ENCODE peak calls at places on chromosomes 1 and 21, in four cellular contexts. K, P, D and Y are unnamed samples.
A peak's percentile ranks its signal among the peaks of the same experiment; 100 is the strongest.

GRCh38 chr1:93567255-93567918 is 114.2 kb downstream of the BCAR3 start:
- DNase-seq in K (peak; percentile 84), P (peak; percentile 55), D (no peak), Y (no peak)

GRCh38 chr1:56404066-56404465 is 175.3 kb downstream of the PLPP3 start:
- DNase-seq in K (no peak), P (no peak), D (no peak), Y (no peak)

GRCh38 chr21:31299291-31300147 is 44.5 kb downstream of the TIAM1 start:
- DNase-seq in K (no peak), P (peak; percentile 5), D (peak; percentile 51), Y (no peak)

GRCh38 chr1:93448983-93449805 is 1.3 kb downstream of the FNBP1L start:
- DNase-seq in K (no peak), P (peak; percentile 12), D (no peak), Y (peak; percentile 26)

GRCh38 chr1:228285661-228286504 is 78.0 kb downstream of the OBSCN start:
- DNase-seq in K (no peak), P (no peak), D (no peak), Y (no peak)

GRCh38 chr1:201226859-201227488 is 36.4 kb downstream of the IGFN1 start:
- DNase-seq in K (no peak), P (no peak), D (no peak), Y (no peak)

GRCh38 chr1:170768929-170769328 is 105.0 kb downstream of the PRRX1 start:
- DNase-seq in K (no peak), P (no peak), D (no peak), Y (no peak)

GRCh38 chr1:41333146-41333784 is 28.0 kb upstream of the FOXO6 start:
- DNase-seq in K (peak; percentile 67), P (peak; percentile 16), D (no peak), Y (no peak)

GRCh38 chr1:224434447-224435317 is at the start of gene WDR26:
- DNase-seq in K (peak; percentile 85), P (peak; percentile 89), D (peak; percentile 40), Y (peak; percentile 96)

GRCh38 chr1:155913969-155914757 is 3.0 kb upstream of the RIT1 start:
- DNase-seq in K (no peak), P (no peak), D (no peak), Y (no peak)

GRCh38 chr1:43822040-43822439 is 111.6 kb upstream of the ARTN start:
- DNase-seq in K (no peak), P (no peak), D (no peak), Y (no peak)

GRCh38 chr1:38528600-38528999 is 331.0 kb downstream of the RRAGC start:
- DNase-seq in K (no peak), P (no peak), D (no peak), Y (no peak)

GRCh38 chr21:36689324-36689723 is 9.6 kb upstream of the SIM2 start:
- DNase-seq in K (no peak), P (no peak), D (no peak), Y (no peak)

GRCh38 chr1:213931804-213932203 is 56.0 kb upstream of the PROX1 start:
- DNase-seq in K (peak; percentile 17), P (no peak), D (no peak), Y (peak; percentile 57)

GRCh38 chr1:232853994-232854532 is 48.8 kb downstream of the MAP10 start:
- DNase-seq in K (no peak), P (no peak), D (no peak), Y (no peak)

GRCh38 chr1:19514391-19514831 is 29.1 kb upstream of the CAPZB start:
- DNase-seq in K (no peak), P (no peak), D (no peak), Y (no peak)

GRCh38 chr1:241776911-241777310 is 71.1 kb upstream of the EXO1 start:
- DNase-seq in K (no peak), P (no peak), D (no peak), Y (no peak)

GRCh38 chr1:46171872-46172271 is 3.0 kb upstream of the TSPAN1 start:
- DNase-seq in K (no peak), P (no peak), D (no peak), Y (no peak)

GRCh38 chr1:29412591-29412990 is 176.3 kb downstream of the PTPRU start:
- DNase-seq in K (no peak), P (no peak), D (no peak), Y (no peak)

GRCh38 chr1:94772230-94772641 is 47.9 kb upstream of the SLC44A3 start:
- DNase-seq in K (no peak), P (no peak), D (no peak), Y (no peak)

GRCh38 chr1:109929588-109930251 is 19.1 kb downstream of the CSF1 start:
- DNase-seq in K (no peak), P (no peak), D (no peak), Y (no peak)

GRCh38 chr1:152182942-152183341 is 23.9 kb upstream of the RPTN start:
- DNase-seq in K (no peak), P (no peak), D (no peak), Y (no peak)

GRCh38 chr21:34942911-34943310 is 106.2 kb downstream of the RUNX1 start:
- DNase-seq in K (no peak), P (no peak), D (no peak), Y (no peak)

GRCh38 chr1:166950156-166950555 is 25.2 kb downstream of the ILDR2 start:
- DNase-seq in K (no peak), P (no peak), D (no peak), Y (no peak)

GRCh38 chr1:117572546-117572945 is 33.3 kb upstream of the TENT5C start:
- DNase-seq in K (no peak), P (no peak), D (no peak), Y (no peak)

GRCh38 chr21:41170442-41170841 is 2.5 kb downstream of the BACE2 start:
- DNase-seq in K (peak; percentile 63), P (peak; percentile 29), D (no peak), Y (peak; percentile 66)

GRCh38 chr1:77687519-77687906 is 5.1 kb upstream of the ZZZ3 start:
- DNase-seq in K (no peak), P (peak; percentile 41), D (no peak), Y (no peak)

GRCh38 chr1:204511366-204511765 is 4.8 kb upstream of the MDM4 start:
- DNase-seq in K (no peak), P (no peak), D (no peak), Y (no peak)

GRCh38 chr1:11397151-11397902 is 81.6 kb upstream of the DISP3 start:
- DNase-seq in K (no peak), P (no peak), D (no peak), Y (no peak)

GRCh38 chr1:207822124-207822601 is 70.3 kb downstream of the CD46 start:
- DNase-seq in K (no peak), P (no peak), D (peak; percentile 51), Y (no peak)

GRCh38 chr21:38244885-38245869 is 11.6 kb upstream of the KCNJ15 start:
- DNase-seq in K (no peak), P (no peak), D (peak; percentile 59), Y (no peak)

GRCh38 chr21:43370091-43370658 is 56.8 kb downstream of the SIK1 start:
- DNase-seq in K (no peak), P (no peak), D (no peak), Y (no peak)

GRCh38 chr1:32878183-32878582 is 7.5 kb upstream of the FNDC5 start:
- DNase-seq in K (no peak), P (no peak), D (no peak), Y (no peak)

GRCh38 chr1:85398391-85399064 is 66.4 kb downstream of the DDAH1 start:
- DNase-seq in K (no peak), P (no peak), D (no peak), Y (no peak)

GRCh38 chr1:85174492-85174891 is 26.3 kb downstream of the SYDE2 start:
- DNase-seq in K (no peak), P (no peak), D (no peak), Y (no peak)

GRCh38 chr1:240597153-240597745 is 14.7 kb downstream of the GREM2 start:
- DNase-seq in K (no peak), P (no peak), D (no peak), Y (no peak)

GRCh38 chr1:7551442-7551841 is 219.7 kb upstream of the VAMP3 start:
- DNase-seq in K (no peak), P (no peak), D (no peak), Y (no peak)

GRCh38 chr1:7549277-7549676 is 221.8 kb upstream of the VAMP3 start:
- DNase-seq in K (no peak), P (no peak), D (peak; percentile 56), Y (no peak)

GRCh38 chr1:7550981-7551380 is 220.1 kb upstream of the VAMP3 start:
- DNase-seq in K (no peak), P (no peak), D (no peak), Y (no peak)

GRCh38 chr1:7549693-7550161 is 221.4 kb upstream of the VAMP3 start:
- DNase-seq in K (no peak), P (no peak), D (no peak), Y (no peak)

GRCh38 chr1:7550261-7550850 is 220.7 kb upstream of the VAMP3 start:
- DNase-seq in K (no peak), P (no peak), D (no peak), Y (no peak)
- TF ChIP-seq TARDBP in K (no peak), P (no peak), D (no peak), Y (no peak)

DNA sequence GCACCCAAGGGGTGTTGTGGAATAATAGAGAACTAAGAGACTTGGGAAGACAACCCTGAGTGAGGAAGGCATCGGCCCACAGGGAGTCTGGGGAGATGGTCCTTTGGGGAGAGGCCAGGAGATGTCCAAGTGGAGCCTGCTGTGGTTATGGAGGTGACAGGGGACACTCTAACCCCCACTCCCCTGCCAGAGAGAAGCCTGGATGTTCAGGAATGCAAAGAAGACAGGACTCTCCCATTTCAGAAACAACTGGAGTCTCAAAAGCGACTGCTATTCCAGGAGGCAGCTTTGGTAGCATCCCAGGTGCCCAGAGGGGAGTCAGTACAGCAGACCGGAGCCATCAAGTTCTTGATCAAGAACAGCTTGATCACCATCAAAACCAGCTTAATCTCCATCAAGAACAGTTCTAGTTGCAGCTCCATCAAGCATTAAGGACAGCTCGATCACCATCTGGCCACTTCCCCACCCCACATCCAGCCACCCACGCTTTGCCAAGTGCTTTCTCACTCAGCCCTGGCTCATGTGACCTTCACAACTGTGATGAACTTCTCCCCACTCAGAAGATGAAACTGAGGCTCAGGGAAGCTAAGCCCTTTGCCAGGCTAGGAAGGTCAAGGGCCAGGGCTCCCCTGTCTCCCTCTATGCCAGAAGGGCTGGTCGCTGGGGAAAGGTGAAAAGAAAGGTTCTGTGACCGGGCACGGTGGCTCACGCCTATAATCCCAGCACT is 743 bp downstream of the CD52 start:
- DNase-seq in K (peak; percentile 48), P (no peak), D (no peak), Y (no peak)
- TF ChIP-seq TARDBP in K (no peak), P (no peak), D (no peak), Y (no peak)

GRCh38 chr1:6470132-6471085 is 4.4 kb upstream of the TNFRSF25 start:
- DNase-seq in K (peak; percentile 87), P (no peak), D (no peak), Y (no peak)
- TF ChIP-seq TARDBP in K (no peak), P (no peak), D (no peak), Y (no peak)

DNA sequence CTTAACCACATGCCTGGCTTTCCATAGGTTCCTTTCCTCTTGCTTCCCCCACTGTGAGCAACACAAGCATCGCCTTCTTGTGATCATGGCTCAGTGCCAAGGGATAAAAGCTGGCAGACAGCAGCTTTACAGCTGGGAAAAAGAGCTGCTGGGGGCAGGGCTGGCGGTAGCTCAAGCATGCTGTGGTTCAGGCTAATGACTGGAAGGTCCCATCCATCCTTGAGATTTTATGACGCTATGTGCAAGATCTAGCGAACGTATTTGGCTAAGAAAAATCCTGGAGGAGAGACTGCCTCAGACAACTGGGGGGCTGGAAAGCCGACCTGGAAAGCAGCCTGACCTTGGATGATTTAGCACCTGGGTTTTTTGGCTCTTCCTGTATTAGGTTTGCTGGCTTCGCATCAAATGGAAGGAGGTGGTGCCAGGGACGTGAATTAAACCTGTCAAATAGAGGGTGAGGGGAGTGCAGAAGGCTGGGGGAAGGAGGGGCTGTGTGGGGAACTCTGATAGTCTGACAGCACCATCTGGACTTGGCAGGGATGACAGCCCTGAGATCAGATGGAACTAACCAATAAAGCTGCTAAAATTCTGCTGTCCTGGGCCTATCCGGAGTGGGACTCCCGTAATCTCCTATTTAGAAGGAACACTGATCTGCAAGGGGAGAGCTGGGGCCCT is 34.8 kb downstream of the ZMYND12 start:
- DNase-seq in K (no peak), P (no peak), D (no peak), Y (peak; percentile 52)
- TF ChIP-seq TARDBP in K (no peak), P (no peak), D (no peak), Y (no peak)